ENCODE peak calls at places on chromosomes 11 and 22, in nine cellular contexts. One of them, this sample, is unnamed.

GRCh38 chr11:118930152-118930712 is 4.5 kb upstream of the BCL9L start:
- DNase-seq in adrenal gland: peak; percentile 87
- DNase-seq in naive thymus-derived CD4-positive, alpha-beta T cell: peak; percentile 89
- DNase-seq in A549: peak; percentile 81
- DNase-seq in foreskin fibroblast: peak; percentile 84
- DNase-seq in colonic mucosa: peak; percentile 98
- DNase-seq in IMR-90: peak; percentile 63
- DNase-seq in right lobe of liver: peak; percentile 90
- DNase-seq in AG10803: peak; percentile 62
- DNase-seq in this sample: peak; percentile 66

GRCh38 chr22:28118957-28119631 is 200.0 kb upstream of the PITPNB start:
- DNase-seq in A549: no peak
- DNase-seq in adrenal gland: no peak
- DNase-seq in naive thymus-derived CD4-positive, alpha-beta T cell: no peak
- DNase-seq in right lobe of liver: no peak
- DNase-seq in colonic mucosa: no peak
- DNase-seq in foreskin fibroblast: no peak
- DNase-seq in AG10803: no peak
- DNase-seq in IMR-90: no peak
- DNase-seq in this sample: no peak

GRCh38 chr22:23678133-23678532 is 12.7 kb upstream of the RGL4 start:
- DNase-seq in IMR-90: no peak
- DNase-seq in A549: no peak
- DNase-seq in colonic mucosa: no peak
- DNase-seq in foreskin fibroblast: no peak
- DNase-seq in naive thymus-derived CD4-positive, alpha-beta T cell: no peak
- DNase-seq in AG10803: no peak
- DNase-seq in adrenal gland: no peak
- DNase-seq in right lobe of liver: no peak
- DNase-seq in this sample: no peak

GRCh38 chr11:10075141-10075540 is 218.9 kb downstream of the SBF2 start:
- DNase-seq in IMR-90: no peak
- DNase-seq in AG10803: no peak
- DNase-seq in A549: no peak
- DNase-seq in colonic mucosa: no peak
- DNase-seq in right lobe of liver: no peak
- DNase-seq in adrenal gland: no peak
- DNase-seq in naive thymus-derived CD4-positive, alpha-beta T cell: no peak
- DNase-seq in foreskin fibroblast: no peak
- DNase-seq in this sample: no peak

GRCh38 chr22:35802885-35803284 is 85.2 kb downstream of the APOL5 start:
- DNase-seq in AG10803: peak; percentile 61
- DNase-seq in A549: no peak
- DNase-seq in right lobe of liver: no peak
- DNase-seq in adrenal gland: no peak
- DNase-seq in IMR-90: no peak
- DNase-seq in foreskin fibroblast: peak; percentile 26
- DNase-seq in colonic mucosa: no peak
- DNase-seq in naive thymus-derived CD4-positive, alpha-beta T cell: no peak
- DNase-seq in this sample: no peak

GRCh38 chr11:34633990-34634725 is 13.3 kb downstream of the EHF start:
- DNase-seq in A549: peak; percentile 60
- DNase-seq in colonic mucosa: no peak
- DNase-seq in AG10803: peak; percentile 55
- DNase-seq in adrenal gland: no peak
- DNase-seq in foreskin fibroblast: peak; percentile 72
- DNase-seq in naive thymus-derived CD4-positive, alpha-beta T cell: no peak
- DNase-seq in IMR-90: peak; percentile 51
- DNase-seq in right lobe of liver: no peak
- DNase-seq in this sample: no peak

GRCh38 chr22:25098445-25099081 is 101.1 kb upstream of the CRYBB3 start:
- DNase-seq in A549: no peak
- DNase-seq in AG10803: no peak
- DNase-seq in foreskin fibroblast: no peak
- DNase-seq in IMR-90: no peak
- DNase-seq in right lobe of liver: no peak
- DNase-seq in naive thymus-derived CD4-positive, alpha-beta T cell: no peak
- DNase-seq in adrenal gland: peak; percentile 64
- DNase-seq in colonic mucosa: no peak
- DNase-seq in this sample: no peak

GRCh38 chr22:47534150-47535133 is 772.0 kb downstream of the TBC1D22A start:
- DNase-seq in IMR-90: no peak
- DNase-seq in AG10803: no peak
- DNase-seq in naive thymus-derived CD4-positive, alpha-beta T cell: no peak
- DNase-seq in colonic mucosa: no peak
- DNase-seq in adrenal gland: no peak
- DNase-seq in foreskin fibroblast: no peak
- DNase-seq in A549: no peak
- DNase-seq in right lobe of liver: no peak
- DNase-seq in this sample: no peak

GRCh38 chr22:48551716-48552268 is 1275.9 kb downstream of the BRD1 start:
- DNase-seq in colonic mucosa: no peak
- DNase-seq in IMR-90: no peak
- DNase-seq in AG10803: no peak
- DNase-seq in right lobe of liver: no peak
- DNase-seq in A549: no peak
- DNase-seq in naive thymus-derived CD4-positive, alpha-beta T cell: no peak
- DNase-seq in foreskin fibroblast: no peak
- DNase-seq in adrenal gland: no peak
- DNase-seq in this sample: no peak

GRCh38 chr11:108115495-108116140 is 5.7 kb upstream of the ACAT1 start:
- DNase-seq in IMR-90: peak; percentile 89
- DNase-seq in A549: peak; percentile 53
- DNase-seq in foreskin fibroblast: peak; percentile 93
- DNase-seq in adrenal gland: peak; percentile 93
- DNase-seq in naive thymus-derived CD4-positive, alpha-beta T cell: no peak
- DNase-seq in colonic mucosa: peak; percentile 85
- DNase-seq in right lobe of liver: peak; percentile 84
- DNase-seq in AG10803: peak; percentile 82
- DNase-seq in this sample: peak; percentile 76

GRCh38 chr11:44833221-44833620 is 106.5 kb downstream of the TSPAN18 start:
- DNase-seq in A549: no peak
- DNase-seq in adrenal gland: no peak
- DNase-seq in AG10803: no peak
- DNase-seq in naive thymus-derived CD4-positive, alpha-beta T cell: no peak
- DNase-seq in IMR-90: no peak
- DNase-seq in colonic mucosa: no peak
- DNase-seq in foreskin fibroblast: no peak
- DNase-seq in right lobe of liver: no peak
- DNase-seq in this sample: no peak

GRCh38 chr22:46969491-46969890 is 207.0 kb downstream of the TBC1D22A start:
- DNase-seq in adrenal gland: no peak
- DNase-seq in colonic mucosa: no peak
- DNase-seq in foreskin fibroblast: no peak
- DNase-seq in AG10803: no peak
- DNase-seq in A549: no peak
- DNase-seq in right lobe of liver: no peak
- DNase-seq in naive thymus-derived CD4-positive, alpha-beta T cell: peak; percentile 59
- DNase-seq in IMR-90: no peak
- DNase-seq in this sample: no peak

GRCh38 chr11:69008774-69009440 is 4.1 kb downstream of the MRGPRF start:
- DNase-seq in adrenal gland: peak; percentile 29
- DNase-seq in right lobe of liver: peak; percentile 80
- DNase-seq in IMR-90: peak; percentile 99
- DNase-seq in foreskin fibroblast: peak; percentile 99
- DNase-seq in colonic mucosa: peak; percentile 80
- DNase-seq in naive thymus-derived CD4-positive, alpha-beta T cell: no peak
- DNase-seq in A549: peak; percentile 89
- DNase-seq in AG10803: peak; percentile 96
- DNase-seq in this sample: peak; percentile 98

GRCh38 chr11:68122936-68123539 is 1.9 kb upstream of the CHKA start:
- DNase-seq in adrenal gland: peak; percentile 48
- DNase-seq in AG10803: no peak
- DNase-seq in naive thymus-derived CD4-positive, alpha-beta T cell: no peak
- DNase-seq in right lobe of liver: peak; percentile 76
- DNase-seq in IMR-90: no peak
- DNase-seq in A549: peak; percentile 63
- DNase-seq in foreskin fibroblast: no peak
- DNase-seq in colonic mucosa: peak; percentile 85
- DNase-seq in this sample: no peak

GRCh38 chr11:45511566-45511965 is 153.9 kb downstream of the CHST1 start:
- DNase-seq in AG10803: no peak
- DNase-seq in naive thymus-derived CD4-positive, alpha-beta T cell: no peak
- DNase-seq in foreskin fibroblast: no peak
- DNase-seq in colonic mucosa: no peak
- DNase-seq in IMR-90: no peak
- DNase-seq in right lobe of liver: no peak
- DNase-seq in A549: no peak
- DNase-seq in adrenal gland: no peak
- DNase-seq in this sample: no peak

GRCh38 chr11:95241673-95242072 is 10.7 kb upstream of the SESN3 start:
- DNase-seq in AG10803: peak; percentile 15
- DNase-seq in IMR-90: no peak
- DNase-seq in adrenal gland: no peak
- DNase-seq in right lobe of liver: no peak
- DNase-seq in naive thymus-derived CD4-positive, alpha-beta T cell: no peak
- DNase-seq in A549: no peak
- DNase-seq in colonic mucosa: no peak
- DNase-seq in foreskin fibroblast: no peak
- DNase-seq in this sample: no peak
- H3K4me3 ChIP-seq in AG10803: no peak overlapping the region
- H3K4me3 ChIP-seq in IMR-90: no peak overlapping the region
- H3K4me3 ChIP-seq in adrenal gland: no peak overlapping the region
- H3K4me3 ChIP-seq in right lobe of liver: no peak overlapping the region
- H3K4me3 ChIP-seq in naive thymus-derived CD4-positive, alpha-beta T cell: no peak overlapping the region
- H3K4me3 ChIP-seq in A549: no peak overlapping the region
- H3K4me3 ChIP-seq in colonic mucosa: no peak overlapping the region
- H3K4me3 ChIP-seq in foreskin fibroblast: no peak overlapping the region
- H3K4me3 ChIP-seq in this sample: no peak overlapping the region

DNA sequence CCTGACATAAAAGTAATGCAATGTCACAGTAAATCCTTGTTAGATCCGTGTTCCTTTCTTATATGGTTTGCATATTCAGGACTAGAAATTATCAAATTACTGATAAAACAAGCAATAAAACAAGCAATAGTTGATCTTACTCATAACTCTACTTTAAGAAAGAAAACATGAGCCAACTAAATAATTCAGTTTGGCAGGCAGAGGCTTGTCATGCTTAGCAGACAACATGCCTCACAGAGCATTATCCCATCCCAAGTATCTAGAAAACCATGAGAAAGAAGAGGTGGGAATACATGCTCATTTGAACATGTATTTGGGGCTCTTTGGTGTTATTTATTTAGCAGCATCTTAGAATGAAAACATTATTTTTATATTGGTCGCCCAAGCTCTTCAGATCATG is 241.9 kb downstream of the SOX6 start:
- DNase-seq in naive thymus-derived CD4-positive, alpha-beta T cell: no peak
- DNase-seq in adrenal gland: no peak
- DNase-seq in foreskin fibroblast: no peak
- DNase-seq in colonic mucosa: no peak
- DNase-seq in right lobe of liver: no peak
- DNase-seq in AG10803: no peak
- DNase-seq in IMR-90: no peak
- DNase-seq in A549: no peak
- DNase-seq in this sample: no peak
- H3K4me3 ChIP-seq in naive thymus-derived CD4-positive, alpha-beta T cell: no peak overlapping the region
- H3K4me3 ChIP-seq in adrenal gland: no peak overlapping the region
- H3K4me3 ChIP-seq in foreskin fibroblast: no peak overlapping the region
- H3K4me3 ChIP-seq in colonic mucosa: no peak overlapping the region
- H3K4me3 ChIP-seq in right lobe of liver: no peak overlapping the region
- H3K4me3 ChIP-seq in AG10803: no peak overlapping the region
- H3K4me3 ChIP-seq in IMR-90: no peak overlapping the region
- H3K4me3 ChIP-seq in A549: no peak overlapping the region
- H3K4me3 ChIP-seq in this sample: no peak overlapping the region

GRCh38 chr11:111379500-111380136 is 543 bp upstream of the POU2AF1 start:
- DNase-seq in AG10803: no peak
- DNase-seq in foreskin fibroblast: no peak
- DNase-seq in colonic mucosa: no peak
- DNase-seq in naive thymus-derived CD4-positive, alpha-beta T cell: no peak
- DNase-seq in adrenal gland: no peak
- DNase-seq in right lobe of liver: no peak
- DNase-seq in IMR-90: no peak
- DNase-seq in A549: no peak
- DNase-seq in this sample: no peak

GRCh38 chr11:111382451-111382850 is 3.4 kb upstream of the POU2AF1 start:
- DNase-seq in foreskin fibroblast: no peak
- DNase-seq in colonic mucosa: no peak
- DNase-seq in adrenal gland: no peak
- DNase-seq in A549: no peak
- DNase-seq in right lobe of liver: no peak
- DNase-seq in AG10803: no peak
- DNase-seq in IMR-90: no peak
- DNase-seq in naive thymus-derived CD4-positive, alpha-beta T cell: no peak
- DNase-seq in this sample: no peak

GRCh38 chr11:111378773-111379499 is at the start of gene POU2AF1:
- DNase-seq in right lobe of liver: no peak
- DNase-seq in foreskin fibroblast: peak; percentile 67
- DNase-seq in naive thymus-derived CD4-positive, alpha-beta T cell: peak; percentile 84
- DNase-seq in adrenal gland: no peak
- DNase-seq in A549: no peak
- DNase-seq in colonic mucosa: no peak
- DNase-seq in IMR-90: peak; percentile 43
- DNase-seq in AG10803: peak; percentile 36
- DNase-seq in this sample: peak; percentile 61

GRCh38 chr11:111376453-111376871 is 2.6 kb downstream of the POU2AF1 start:
- DNase-seq in right lobe of liver: no peak
- DNase-seq in AG10803: no peak
- DNase-seq in A549: no peak
- DNase-seq in foreskin fibroblast: peak; percentile 12
- DNase-seq in colonic mucosa: no peak
- DNase-seq in IMR-90: no peak
- DNase-seq in adrenal gland: no peak
- DNase-seq in naive thymus-derived CD4-positive, alpha-beta T cell: peak; percentile 48
- DNase-seq in this sample: no peak

DNA sequence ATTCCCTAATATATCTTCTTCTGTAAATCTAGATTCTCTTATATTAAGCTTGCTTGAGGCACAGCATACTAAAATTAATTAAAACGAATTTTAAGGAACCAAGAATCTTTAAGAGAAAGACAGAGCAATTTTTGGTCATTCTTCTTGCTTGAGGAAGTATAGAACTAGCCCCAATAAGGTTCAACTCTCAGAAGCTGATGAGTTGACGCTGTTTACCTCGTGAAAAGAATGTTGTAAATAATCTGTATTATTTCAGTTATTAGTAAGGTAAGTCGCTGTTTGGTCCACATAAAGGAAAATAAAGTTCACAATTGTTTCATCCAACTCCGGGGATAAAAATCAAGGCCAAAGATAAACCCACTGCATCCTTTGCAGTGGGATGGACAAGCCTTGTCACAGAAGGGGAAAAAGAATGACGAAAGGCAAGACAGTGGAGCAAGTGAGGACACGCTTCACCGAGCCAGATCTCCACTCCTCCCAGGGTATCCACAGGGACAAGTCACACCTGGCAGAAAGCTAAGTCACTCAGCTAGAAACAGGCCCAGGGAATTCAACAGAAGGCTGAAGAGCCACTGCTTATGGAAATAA is 796 bp downstream of the POU2AF1 start:
- DNase-seq in adrenal gland: no peak
- DNase-seq in AG10803: no peak
- DNase-seq in IMR-90: no peak
- DNase-seq in colonic mucosa: no peak
- DNase-seq in naive thymus-derived CD4-positive, alpha-beta T cell: no peak
- DNase-seq in A549: no peak
- DNase-seq in foreskin fibroblast: no peak
- DNase-seq in right lobe of liver: no peak
- DNase-seq in this sample: no peak
- H3K4me3 ChIP-seq in adrenal gland: no peak overlapping the region
- H3K4me3 ChIP-seq in AG10803: no peak overlapping the region
- H3K4me3 ChIP-seq in IMR-90: no peak overlapping the region
- H3K4me3 ChIP-seq in colonic mucosa: no peak overlapping the region
- H3K4me3 ChIP-seq in naive thymus-derived CD4-positive, alpha-beta T cell: peak overlapping the region; percentile 39
- H3K4me3 ChIP-seq in A549: no peak overlapping the region
- H3K4me3 ChIP-seq in foreskin fibroblast: no peak overlapping the region
- H3K4me3 ChIP-seq in right lobe of liver: no peak overlapping the region
- H3K4me3 ChIP-seq in this sample: no peak overlapping the region

GRCh38 chr11:24496371-24496727 is 504 bp upstream of the LUZP2 start:
- DNase-seq in foreskin fibroblast: peak; percentile 6
- DNase-seq in right lobe of liver: no peak
- DNase-seq in AG10803: no peak
- DNase-seq in A549: no peak
- DNase-seq in naive thymus-derived CD4-positive, alpha-beta T cell: no peak
- DNase-seq in colonic mucosa: no peak
- DNase-seq in IMR-90: peak; percentile 18
- DNase-seq in adrenal gland: peak; percentile 13
- DNase-seq in this sample: no peak
- H3K4me3 ChIP-seq in foreskin fibroblast: peak overlapping the region; percentile 43
- H3K4me3 ChIP-seq in right lobe of liver: peak overlapping the region; percentile 35
- H3K4me3 ChIP-seq in AG10803: peak overlapping the region; percentile 43
- H3K4me3 ChIP-seq in A549: peak overlapping the region; percentile 29
- H3K4me3 ChIP-seq in naive thymus-derived CD4-positive, alpha-beta T cell: no peak overlapping the region
- H3K4me3 ChIP-seq in colonic mucosa: peak overlapping the region; percentile 23
- H3K4me3 ChIP-seq in IMR-90: peak overlapping the region; percentile 61
- H3K4me3 ChIP-seq in adrenal gland: no peak overlapping the region
- H3K4me3 ChIP-seq in this sample: peak overlapping the region; percentile 52